ENCODE peak calls at places on chromosome 2, in seven cellular contexts. O, B, N, E, J, P and Y are unnamed samples.
A peak's percentile ranks its signal among the peaks of the same experiment; 100 is the strongest.

GRCh38 chr2:138116456-138116855 is 152.2 kb downstream of the HNMT start:
- DNase-seq in O (no peak), B (no peak), N (no peak), E (no peak), J (no peak), P (no peak), Y (no peak)

GRCh38 chr2:1769703-1770422 is 25.5 kb upstream of the PXDN start:
- DNase-seq in O (peak; percentile 71), B (peak; percentile 46), N (no peak), E (peak; percentile 62), J (peak; percentile 43), P (no peak), Y (peak; percentile 69)

GRCh38 chr2:28869494-28870145 is 489 bp downstream of the TRMT61B start:
- DNase-seq in O (no peak), B (peak; percentile 7), N (peak; percentile 17), E (peak; percentile 2), J (no peak), P (no peak), Y (no peak)

GRCh38 chr2:26422947-26423629 is 21.4 kb downstream of the DRC1 start:
- DNase-seq in O (no peak), B (no peak), N (no peak), E (no peak), J (no peak), P (no peak), Y (no peak)

GRCh38 chr2:135825131-135825854 is 11.7 kb downstream of the LCT start:
- DNase-seq in O (no peak), B (no peak), N (no peak), E (no peak), J (no peak), P (no peak), Y (peak; percentile 86)

GRCh38 chr2:234839285-234839684 is 112.5 kb upstream of the SH3BP4 start:
- DNase-seq in O (no peak), B (no peak), N (no peak), E (no peak), J (no peak), P (no peak), Y (no peak)

GRCh38 chr2:54772531-54772930 is 49.1 kb downstream of the EML6 start:
- DNase-seq in O (no peak), B (no peak), N (no peak), E (no peak), J (no peak), P (no peak), Y (no peak)

GRCh38 chr2:101038455-101039255 is 36.6 kb downstream of the RPL31 start:
- DNase-seq in O (peak; percentile 43), B (no peak), N (no peak), E (no peak), J (peak; percentile 13), P (no peak), Y (peak; percentile 27)

GRCh38 chr2:98412751-98413445 is 31.8 kb upstream of the INPP4A start:
- DNase-seq in O (peak; percentile 53), B (peak; percentile 56), N (peak; percentile 56), E (peak; percentile 58), J (peak; percentile 81), P (no peak), Y (peak; percentile 72)

GRCh38 chr2:28395334-28396061 is 2.8 kb downstream of the FOSL2 start:
- DNase-seq in O (no peak), B (peak; percentile 45), N (no peak), E (peak; percentile 63), J (no peak), P (peak; percentile 72), Y (no peak)

GRCh38 chr2:80437959-80438358 is 133.4 kb upstream of the LRRTM1 start:
- DNase-seq in O (no peak), B (no peak), N (no peak), E (no peak), J (no peak), P (no peak), Y (no peak)

GRCh38 chr2:9769171-9770005 is 73.9 kb upstream of the TAF1B start:
- DNase-seq in O (no peak), B (no peak), N (no peak), E (no peak), J (no peak), P (no peak), Y (no peak)

GRCh38 chr2:7097353-7097895 is 180.2 kb downstream of the RNF144A start:
- DNase-seq in O (peak; percentile 36), B (peak; percentile 64), N (peak; percentile 64), E (peak; percentile 53), J (peak; percentile 65), P (peak; percentile 77), Y (peak; percentile 49)

GRCh38 chr2:568639-568963 is 108.6 kb downstream of the TMEM18 start:
- DNase-seq in O (no peak), B (no peak), N (no peak), E (no peak), J (no peak), P (no peak), Y (no peak)

GRCh38 chr2:109374548-109375130 is 239.1 kb downstream of the SEPTIN10 start:
- DNase-seq in O (no peak), B (no peak), N (no peak), E (no peak), J (no peak), P (peak; percentile 44), Y (no peak)

GRCh38 chr2:231862071-231862470 is 64.1 kb downstream of the NPPC start:
- DNase-seq in O (no peak), B (no peak), N (no peak), E (no peak), J (no peak), P (no peak), Y (no peak)

GRCh38 chr2:129229830-129230441 is 749.5 kb upstream of the RAB6C start:
- DNase-seq in O (no peak), B (no peak), N (no peak), E (no peak), J (no peak), P (no peak), Y (no peak)

GRCh38 chr2:59900728-59901452 is 652.6 kb downstream of the BCL11A start:
- DNase-seq in O (no peak), B (peak; percentile 17), N (no peak), E (no peak), J (no peak), P (no peak), Y (no peak)

GRCh38 chr2:105038383-105039061 is 653 bp downstream of the MRPS9 start:
- DNase-seq in O (peak; percentile 6), B (no peak), N (no peak), E (peak; percentile 2), J (peak; percentile 7), P (no peak), Y (no peak)

GRCh38 chr2:179106342-179107178 is 56.6 kb upstream of the CCDC141 start:
- DNase-seq in O (peak; percentile 83), B (peak; percentile 49), N (no peak), E (peak; percentile 96), J (peak; percentile 26), P (no peak), Y (no peak)

GRCh38 chr2:148812306-148812705 is 62.7 kb upstream of the KIF5C start:
- DNase-seq in O (no peak), B (peak; percentile 41), N (no peak), E (peak; percentile 58), J (no peak), P (no peak), Y (no peak)

GRCh38 chr2:42905341-42906114 is 113.1 kb upstream of the HAAO start:
- DNase-seq in O (no peak), B (peak; percentile 65), N (no peak), E (peak; percentile 67), J (no peak), P (no peak), Y (no peak)

GRCh38 chr2:119253114-119253702 is 29.6 kb downstream of the STEAP3 start:
- DNase-seq in O (peak; percentile 10), B (no peak), N (no peak), E (peak; percentile 88), J (peak; percentile 1), P (no peak), Y (no peak)

GRCh38 chr2:240909216-240909974 is 3.3 kb downstream of the CROCC2 start:
- DNase-seq in O (no peak), B (no peak), N (no peak), E (no peak), J (no peak), P (no peak), Y (no peak)

GRCh38 chr2:2156881-2157280 is 174.2 kb downstream of the MYT1L start:
- DNase-seq in O (no peak), B (no peak), N (no peak), E (no peak), J (no peak), P (no peak), Y (no peak)

GRCh38 chr2:112096098-112096497 is 41.0 kb downstream of the TMEM87B start:
- DNase-seq in O (no peak), B (no peak), N (no peak), E (no peak), J (no peak), P (no peak), Y (no peak)

GRCh38 chr2:14756981-14757657 is 124.6 kb downstream of the LRATD1 start:
- DNase-seq in O (no peak), B (no peak), N (no peak), E (peak; percentile 81), J (no peak), P (no peak), Y (no peak)

GRCh38 chr2:218880749-218881594 is at the start of gene WNT10A:
- DNase-seq in O (no peak), B (no peak), N (no peak), E (no peak), J (no peak), P (peak; percentile 29), Y (no peak)

GRCh38 chr2:74001781-74002514 is 17.2 kb downstream of the TET3 start:
- DNase-seq in O (no peak), B (no peak), N (no peak), E (no peak), J (peak; percentile 44), P (no peak), Y (no peak)

GRCh38 chr2:236569593-236569973 is at the start of gene ACKR3:
- DNase-seq in O (peak; percentile 21), B (peak; percentile 86), N (peak; percentile 75), E (peak; percentile 88), J (peak; percentile 88), P (peak; percentile 76), Y (peak; percentile 87)
- H3K4me3 ChIP-seq in O (no peak within 1 kb of the TSS), B (peak within 1 kb of the TSS; percentile 71), N (peak within 1 kb of the TSS; percentile 57), E (peak within 1 kb of the TSS; percentile 50), J (peak within 1 kb of the TSS; percentile 68), P (peak within 1 kb of the TSS; percentile 45), Y (no peak within 1 kb of the TSS)

GRCh38 chr2:202039278-202040100 is 5.8 kb downstream of the FZD7 start:
- DNase-seq in O (no peak), B (no peak), N (no peak), E (peak; percentile 40), J (peak; percentile 13), P (no peak), Y (no peak)
- H3K4me3 ChIP-seq in O (peak overlapping the region; percentile 11), B (peak overlapping the region; percentile 31), N (no peak overlapping the region), E (peak overlapping the region; percentile 0), J (no peak overlapping the region), P (no peak overlapping the region), Y (no peak overlapping the region)

GRCh38 chr2:176099737-176100546 is at the start of gene HOXD12:
- DNase-seq in O (no peak), B (no peak), N (no peak), E (no peak), J (no peak), P (peak; percentile 44), Y (no peak)
- H3K4me3 ChIP-seq in O (no peak within 1 kb of the TSS), B (no peak within 1 kb of the TSS), N (no peak within 1 kb of the TSS), E (no peak within 1 kb of the TSS), J (no peak within 1 kb of the TSS), P (no peak within 1 kb of the TSS), Y (no peak within 1 kb of the TSS)

DNA sequence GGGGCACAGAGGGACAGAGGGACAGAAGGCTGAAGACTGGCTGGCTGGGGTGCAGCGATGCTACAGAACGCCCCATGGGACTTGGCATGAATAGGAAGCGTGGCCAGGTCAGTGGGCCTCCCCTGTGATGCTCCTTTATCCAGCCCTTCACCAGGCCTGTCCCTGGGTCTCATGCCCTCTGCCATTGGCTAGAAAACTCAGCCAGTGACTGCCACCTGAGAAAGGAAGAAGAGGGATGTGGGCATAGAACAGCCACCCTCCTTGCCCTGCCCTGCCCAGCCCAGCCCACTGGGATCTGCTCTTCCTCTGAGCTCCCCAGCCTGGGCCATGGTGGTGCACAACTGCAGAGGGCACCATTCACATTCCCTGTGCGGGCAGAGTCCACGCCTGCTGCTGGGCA is 10.5 kb upstream of the LAPTM4A start:
- DNase-seq in O (no peak), B (no peak), N (no peak), E (no peak), J (no peak), P (no peak), Y (no peak)
- H3K4me3 ChIP-seq in O (no peak overlapping the region), B (no peak overlapping the region), N (no peak overlapping the region), E (no peak overlapping the region), J (no peak overlapping the region), P (no peak overlapping the region), Y (no peak overlapping the region)